ENCODE peak calls at places on chromosomes 12 and 14, in four cellular contexts. I is H1, R is mesendoderm, B is trophoblast cell. N is an unnamed sample.

GRCh38 chr14:50941151-50941550 is 3.1 kb downstream of the PYGL start:
- DNase-seq in B (peak; percentile 93), R (no peak), I (no peak), N (no peak)

GRCh38 chr12:104702565-104703139 is 245.9 kb downstream of the CHST11 start:
- DNase-seq in B (no peak), R (no peak), I (no peak), N (no peak)

GRCh38 chr14:101937926-101938767 is 26.2 kb upstream of the DYNC1H1 start:
- DNase-seq in B (peak; percentile 54), R (no peak), I (no peak), N (no peak)

GRCh38 chr12:12735301-12735700 is 18.1 kb downstream of the CDKN1B start:
- DNase-seq in B (no peak), R (no peak), I (no peak), N (no peak)

GRCh38 chr12:70590549-70591226 is 46.5 kb downstream of the PTPRB start:
- DNase-seq in B (no peak), R (peak; percentile 5), I (no peak), N (no peak)

GRCh38 chr14:81298911-81299310 is 78.2 kb upstream of the GTF2A1 start:
- DNase-seq in R (no peak), B (no peak), I (no peak), N (no peak)

GRCh38 chr12:81615031-81615430 is 144.1 kb downstream of the PPFIA2 start:
- DNase-seq in R (no peak), B (no peak), I (no peak), N (no peak)

GRCh38 chr12:116532428-116532827 is 26.8 kb upstream of the MAP1LC3B2 start:
- DNase-seq in I (no peak), B (no peak), R (no peak), N (no peak)

GRCh38 chr12:99029502-99030271 is 384.6 kb downstream of the APAF1 start:
- DNase-seq in B (no peak), R (no peak), I (no peak), N (no peak)

GRCh38 chr14:100350283-100350926 is 27.3 kb downstream of the SLC25A47 start:
- DNase-seq in B (no peak), I (no peak), R (no peak), N (no peak)

GRCh38 chr14:52949711-52950409 is 990 bp downstream of the FERMT2 start:
- DNase-seq in I (no peak), R (no peak), B (peak; percentile 76), N (no peak)

GRCh38 chr12:132538336-132539015 is 48.5 kb downstream of the FBRSL1 start:
- DNase-seq in B (no peak), I (no peak), R (no peak), N (no peak)

GRCh38 chr14:87745507-87746118 is 247.4 kb downstream of the GALC start:
- DNase-seq in B (no peak), I (peak; percentile 17), R (peak; percentile 82), N (peak; percentile 57)

GRCh38 chr12:51884676-51885229 is 3.1 kb upstream of the ANKRD33 start:
- DNase-seq in I (no peak), B (peak; percentile 93), R (peak; percentile 88), N (peak; percentile 52)

GRCh38 chr12:56955631-56956256 is 1.7 kb downstream of the RDH16 start:
- DNase-seq in B (no peak), I (no peak), R (no peak), N (no peak)

GRCh38 chr12:14991069-14991468 is 18.2 kb downstream of the PDE6H start:
- DNase-seq in R (no peak), I (no peak), B (no peak), N (no peak)

GRCh38 chr12:88360349-88360748 is 218.2 kb downstream of the TMTC3 start:
- DNase-seq in I (no peak), R (no peak), B (no peak), N (no peak)

DNA sequence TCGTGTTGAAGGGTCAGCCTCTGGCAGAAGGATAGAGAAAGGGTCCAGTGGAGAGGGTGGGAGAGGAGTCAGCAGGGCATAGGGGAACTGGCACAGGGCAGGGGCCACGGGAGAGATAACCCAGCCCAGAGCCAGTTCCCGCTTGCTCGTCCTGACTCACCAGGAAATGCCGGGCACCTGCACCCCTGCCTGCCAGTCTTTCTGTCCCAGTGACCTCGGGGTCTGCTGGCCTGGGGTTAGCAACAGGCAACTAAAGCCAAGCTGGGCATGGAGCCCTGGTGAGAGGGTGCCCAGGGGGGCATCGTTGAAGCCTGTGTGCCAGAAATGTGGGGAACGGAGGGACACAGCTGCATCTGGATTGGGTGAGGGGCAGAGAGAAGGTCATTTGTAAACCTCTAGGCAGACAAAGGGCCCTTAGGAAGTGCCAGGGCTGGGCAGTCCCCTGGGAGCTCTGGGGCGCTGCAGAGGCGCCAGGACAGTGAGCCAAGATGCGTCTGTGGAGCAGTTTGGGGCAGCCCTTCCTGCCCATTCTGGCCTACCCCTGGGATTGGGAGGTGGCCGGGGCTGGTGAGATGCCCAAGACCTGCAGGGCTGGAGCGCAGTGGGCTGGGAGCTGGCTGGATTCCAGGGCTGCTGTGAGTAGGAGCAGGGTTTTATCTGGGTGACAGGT is 5.5 kb downstream of the TNFAIP2 start:
- DNase-seq in I (no peak), R (no peak), B (peak; percentile 56), N (no peak)
- H2AK5ac ChIP-seq in I (no peak overlapping the region), R (no peak overlapping the region), B (peak overlapping the region; percentile 43), N (no peak overlapping the region)

GRCh38 chr14:74579447-74580274 is 32.4 kb downstream of the LTBP2 start:
- DNase-seq in I (no peak), R (no peak), B (peak; percentile 59), N (no peak)
- H3K79me2 ChIP-seq in I (no peaks in the 10 kb centered on the region), R (no peaks in the 10 kb centered on the region), B (no peaks in the 10 kb centered on the region), N (no peaks in the 10 kb centered on the region)

GRCh38 chr12:105955976-105956375 is 182.8 kb downstream of the NUAK1 start:
- DNase-seq in R (no peak), I (no peak), B (no peak), N (no peak)
- H3K18ac ChIP-seq in R (no peak overlapping the region), I (no peak overlapping the region), B (no peak overlapping the region), N (no peak overlapping the region)

DNA sequence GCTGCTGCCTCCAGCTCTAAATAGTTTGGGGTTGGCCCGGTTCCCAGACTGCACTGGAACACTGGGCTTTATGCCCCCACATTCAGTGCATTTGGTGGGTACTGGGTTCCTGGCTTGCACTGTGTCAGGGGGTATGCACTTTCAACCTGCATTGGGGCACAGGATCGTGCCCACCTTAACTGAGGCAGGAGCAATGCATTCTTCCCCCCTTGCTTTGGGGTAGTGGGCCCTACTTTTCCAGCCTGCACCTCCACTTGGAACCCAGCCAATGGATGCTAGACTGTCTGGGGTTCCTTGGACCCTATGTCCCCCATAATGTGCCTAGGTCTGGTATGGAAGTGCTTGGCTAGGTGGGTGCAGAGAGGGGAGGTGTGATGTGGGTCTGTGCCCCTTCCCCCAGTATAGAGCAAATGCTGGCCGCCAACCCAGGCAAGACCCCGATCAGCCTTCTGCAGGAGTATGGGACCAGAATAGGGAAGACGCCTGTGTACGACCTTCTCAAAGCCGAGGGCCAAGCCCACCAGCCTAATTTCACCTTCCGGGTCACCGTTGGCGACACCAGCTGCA is 615 bp downstream of the TARBP2 start:
- DNase-seq in B (no peak), I (no peak), R (no peak), N (no peak)
- H2AK5ac ChIP-seq in B (peak overlapping the region; percentile 90), I (peak overlapping the region; percentile 30), R (peak overlapping the region; percentile 7), N (no peak overlapping the region)

DNA sequence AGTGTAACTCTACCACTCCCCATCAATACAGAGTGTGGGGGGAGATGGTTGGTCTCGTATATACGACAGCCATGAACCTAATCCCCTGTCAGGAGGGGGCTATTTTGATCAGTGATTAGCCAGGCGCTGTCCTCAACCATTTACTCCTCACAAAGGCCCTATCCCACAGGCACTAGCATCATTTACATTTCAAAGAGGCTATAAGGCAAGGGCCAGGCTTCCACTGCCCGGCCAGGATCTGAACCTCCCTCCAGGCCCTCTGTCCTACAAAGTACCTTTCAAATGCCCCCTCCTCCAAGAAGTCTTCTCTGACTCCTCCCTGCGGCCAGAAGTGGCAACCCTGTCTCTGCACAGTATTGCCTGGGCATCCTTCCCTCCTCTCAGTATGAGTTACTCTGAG is 74.7 kb downstream of the ITPK1 start:
- DNase-seq in B (no peak), R (peak; percentile 45), I (no peak), N (peak; percentile 81)
- H3K79me2 ChIP-seq in B (no peaks in the 10 kb centered on the region), R (no peaks in the 10 kb centered on the region), I (no peaks in the 10 kb centered on the region), N (peaks cover under 1% of the 10 kb centered on the region)

N was measured in H9.